ENCODE peak calls at places on chromosomes 7 and 10, in seven cellular contexts. One of them, this sample, is unnamed.

GRCh38 chr7:142319970-142320369 is 62.1 kb upstream of the PRSS58 start:
- DNase-seq in mesenchymal stem cell: no peak
- DNase-seq in GDM1: no peak
- DNase-seq in cardiac muscle cell: no peak
- DNase-seq in EH: no peak
- DNase-seq in AG09309: no peak
- DNase-seq in activated CD4-positive, alpha-beta T cell treated with anti-CD3 and anti-CD28 coated beads, Interleukin-2, amount 10 ng/mL, durations not matched to agents 7 days and 5 days: peak
- DNase-seq in this sample: no peak

GRCh38 chr10:101708073-101708472 is 13.1 kb upstream of the FBXW4 start:
- DNase-seq in mesenchymal stem cell: no peak
- DNase-seq in activated CD4-positive, alpha-beta T cell treated with anti-CD3 and anti-CD28 coated beads, Interleukin-2, amount 10 ng/mL, durations not matched to agents 7 days and 5 days: peak
- DNase-seq in cardiac muscle cell: no peak
- DNase-seq in AG09309: no peak
- DNase-seq in EH: no peak
- DNase-seq in GDM1: no peak
- DNase-seq in this sample: no peak

GRCh38 chr7:81187768-81188167 is 268.9 kb upstream of the SEMA3C start:
- DNase-seq in mesenchymal stem cell: no peak
- DNase-seq in activated CD4-positive, alpha-beta T cell treated with anti-CD3 and anti-CD28 coated beads, Interleukin-2, amount 10 ng/mL, durations not matched to agents 7 days and 5 days: no peak
- DNase-seq in cardiac muscle cell: no peak
- DNase-seq in EH: no peak
- DNase-seq in GDM1: no peak
- DNase-seq in AG09309: no peak
- DNase-seq in this sample: no peak

GRCh38 chr10:34764347-34764991 is 50.6 kb downstream of the PARD3 start:
- DNase-seq in GDM1: no peak
- DNase-seq in EH: no peak
- DNase-seq in mesenchymal stem cell: no peak
- DNase-seq in activated CD4-positive, alpha-beta T cell treated with anti-CD3 and anti-CD28 coated beads, Interleukin-2, amount 10 ng/mL, durations not matched to agents 7 days and 5 days: no peak
- DNase-seq in AG09309: no peak
- DNase-seq in cardiac muscle cell: no peak
- DNase-seq in this sample: no peak

GRCh38 chr7:93231264-93231663 is 902 bp upstream of the VPS50 start:
- DNase-seq in GDM1: no peak
- DNase-seq in activated CD4-positive, alpha-beta T cell treated with anti-CD3 and anti-CD28 coated beads, Interleukin-2, amount 10 ng/mL, durations not matched to agents 7 days and 5 days: no peak
- DNase-seq in EH: no peak
- DNase-seq in mesenchymal stem cell: no peak
- DNase-seq in cardiac muscle cell: no peak
- DNase-seq in AG09309: no peak
- DNase-seq in this sample: peak

GRCh38 chr7:51314041-51314440 is 2.6 kb downstream of the COBL start:
- DNase-seq in cardiac muscle cell: no peak
- DNase-seq in AG09309: no peak
- DNase-seq in GDM1: no peak
- DNase-seq in activated CD4-positive, alpha-beta T cell treated with anti-CD3 and anti-CD28 coated beads, Interleukin-2, amount 10 ng/mL, durations not matched to agents 7 days and 5 days: no peak
- DNase-seq in mesenchymal stem cell: no peak
- DNase-seq in EH: no peak
- DNase-seq in this sample: no peak

GRCh38 chr10:122499491-122499941 is 38.2 kb downstream of the HTRA1 start:
- DNase-seq in AG09309: peak
- DNase-seq in EH: peak
- DNase-seq in GDM1: no peak
- DNase-seq in activated CD4-positive, alpha-beta T cell treated with anti-CD3 and anti-CD28 coated beads, Interleukin-2, amount 10 ng/mL, durations not matched to agents 7 days and 5 days: no peak
- DNase-seq in cardiac muscle cell: no peak
- DNase-seq in mesenchymal stem cell: no peak
- DNase-seq in this sample: no peak

GRCh38 chr10:116771101-116771705 is 28.8 kb upstream of the HSPA12A start:
- DNase-seq in activated CD4-positive, alpha-beta T cell treated with anti-CD3 and anti-CD28 coated beads, Interleukin-2, amount 10 ng/mL, durations not matched to agents 7 days and 5 days: no peak
- DNase-seq in cardiac muscle cell: no peak
- DNase-seq in AG09309: peak
- DNase-seq in GDM1: no peak
- DNase-seq in mesenchymal stem cell: peak
- DNase-seq in EH: peak
- DNase-seq in this sample: no peak

GRCh38 chr7:44087914-44088838 is 5.8 kb upstream of the POLM start:
- DNase-seq in cardiac muscle cell: no peak
- DNase-seq in mesenchymal stem cell: no peak
- DNase-seq in AG09309: peak
- DNase-seq in activated CD4-positive, alpha-beta T cell treated with anti-CD3 and anti-CD28 coated beads, Interleukin-2, amount 10 ng/mL, durations not matched to agents 7 days and 5 days: no peak
- DNase-seq in GDM1: no peak
- DNase-seq in EH: peak
- DNase-seq in this sample: no peak

GRCh38 chr10:102557569-102557968 is 53.8 kb downstream of the SUFU start:
- DNase-seq in GDM1: no peak
- DNase-seq in mesenchymal stem cell: no peak
- DNase-seq in AG09309: no peak
- DNase-seq in EH: no peak
- DNase-seq in cardiac muscle cell: no peak
- DNase-seq in activated CD4-positive, alpha-beta T cell treated with anti-CD3 and anti-CD28 coated beads, Interleukin-2, amount 10 ng/mL, durations not matched to agents 7 days and 5 days: no peak
- DNase-seq in this sample: no peak

GRCh38 chr10:114520453-114520852 is 116.2 kb upstream of the AFAP1L2 start:
- DNase-seq in cardiac muscle cell: no peak
- DNase-seq in EH: peak
- DNase-seq in AG09309: peak
- DNase-seq in mesenchymal stem cell: peak
- DNase-seq in activated CD4-positive, alpha-beta T cell treated with anti-CD3 and anti-CD28 coated beads, Interleukin-2, amount 10 ng/mL, durations not matched to agents 7 days and 5 days: no peak
- DNase-seq in GDM1: no peak
- DNase-seq in this sample: no peak

GRCh38 chr7:99669782-99670181 is 10.0 kb downstream of the CYP3A5 start:
- DNase-seq in GDM1: no peak
- DNase-seq in mesenchymal stem cell: no peak
- DNase-seq in cardiac muscle cell: no peak
- DNase-seq in EH: no peak
- DNase-seq in activated CD4-positive, alpha-beta T cell treated with anti-CD3 and anti-CD28 coated beads, Interleukin-2, amount 10 ng/mL, durations not matched to agents 7 days and 5 days: no peak
- DNase-seq in AG09309: no peak
- DNase-seq in this sample: no peak

GRCh38 chr10:79444243-79445119 is 943 bp downstream of the ZCCHC24 start:
- DNase-seq in mesenchymal stem cell: peak
- DNase-seq in GDM1: peak
- DNase-seq in cardiac muscle cell: peak
- DNase-seq in EH: peak
- DNase-seq in activated CD4-positive, alpha-beta T cell treated with anti-CD3 and anti-CD28 coated beads, Interleukin-2, amount 10 ng/mL, durations not matched to agents 7 days and 5 days: peak
- DNase-seq in AG09309: no peak
- DNase-seq in this sample: peak

GRCh38 chr7:36600869-36601530 is 123.3 kb downstream of the AOAH start:
- DNase-seq in EH: peak
- DNase-seq in activated CD4-positive, alpha-beta T cell treated with anti-CD3 and anti-CD28 coated beads, Interleukin-2, amount 10 ng/mL, durations not matched to agents 7 days and 5 days: no peak
- DNase-seq in GDM1: no peak
- DNase-seq in mesenchymal stem cell: peak
- DNase-seq in AG09309: no peak
- DNase-seq in cardiac muscle cell: no peak
- DNase-seq in this sample: no peak

GRCh38 chr7:131057015-131057518 is 270.6 kb upstream of the MKLN1 start:
- DNase-seq in mesenchymal stem cell: peak
- DNase-seq in cardiac muscle cell: no peak
- DNase-seq in AG09309: peak
- DNase-seq in EH: peak
- DNase-seq in GDM1: no peak
- DNase-seq in activated CD4-positive, alpha-beta T cell treated with anti-CD3 and anti-CD28 coated beads, Interleukin-2, amount 10 ng/mL, durations not matched to agents 7 days and 5 days: peak
- DNase-seq in this sample: peak

GRCh38 chr10:24483701-24484100 is 240.0 kb downstream of the ARHGAP21 start:
- DNase-seq in activated CD4-positive, alpha-beta T cell treated with anti-CD3 and anti-CD28 coated beads, Interleukin-2, amount 10 ng/mL, durations not matched to agents 7 days and 5 days: peak
- DNase-seq in AG09309: no peak
- DNase-seq in GDM1: no peak
- DNase-seq in EH: peak
- DNase-seq in cardiac muscle cell: no peak
- DNase-seq in mesenchymal stem cell: peak
- DNase-seq in this sample: no peak

GRCh38 chr7:113504142-113504541 is 385.8 kb upstream of the SMIM30 start:
- DNase-seq in activated CD4-positive, alpha-beta T cell treated with anti-CD3 and anti-CD28 coated beads, Interleukin-2, amount 10 ng/mL, durations not matched to agents 7 days and 5 days: no peak
- DNase-seq in AG09309: no peak
- DNase-seq in cardiac muscle cell: peak
- DNase-seq in GDM1: no peak
- DNase-seq in EH: no peak
- DNase-seq in mesenchymal stem cell: no peak
- DNase-seq in this sample: no peak

GRCh38 chr10:75508239-75508813 is 76.9 kb downstream of the LRMDA start:
- DNase-seq in AG09309: peak
- DNase-seq in cardiac muscle cell: peak
- DNase-seq in mesenchymal stem cell: peak
- DNase-seq in GDM1: no peak
- DNase-seq in activated CD4-positive, alpha-beta T cell treated with anti-CD3 and anti-CD28 coated beads, Interleukin-2, amount 10 ng/mL, durations not matched to agents 7 days and 5 days: no peak
- DNase-seq in EH: peak
- DNase-seq in this sample: no peak

GRCh38 chr10:71696635-71697326 is 22.8 kb downstream of the C10orf105 start:
- DNase-seq in mesenchymal stem cell: peak
- DNase-seq in cardiac muscle cell: peak
- DNase-seq in GDM1: peak
- DNase-seq in activated CD4-positive, alpha-beta T cell treated with anti-CD3 and anti-CD28 coated beads, Interleukin-2, amount 10 ng/mL, durations not matched to agents 7 days and 5 days: peak
- DNase-seq in AG09309: no peak
- DNase-seq in EH: peak
- DNase-seq in this sample: no peak

GRCh38 chr10:33229944-33230267 is 104.6 kb downstream of the NRP1 start:
- DNase-seq in EH: no peak
- DNase-seq in cardiac muscle cell: peak
- DNase-seq in activated CD4-positive, alpha-beta T cell treated with anti-CD3 and anti-CD28 coated beads, Interleukin-2, amount 10 ng/mL, durations not matched to agents 7 days and 5 days: no peak
- DNase-seq in mesenchymal stem cell: no peak
- DNase-seq in AG09309: no peak
- DNase-seq in GDM1: no peak
- DNase-seq in this sample: no peak

GRCh38 chr10:117537904-117538524 is 4.5 kb upstream of the EMX2 start:
- DNase-seq in EH: no peak
- DNase-seq in mesenchymal stem cell: no peak
- DNase-seq in activated CD4-positive, alpha-beta T cell treated with anti-CD3 and anti-CD28 coated beads, Interleukin-2, amount 10 ng/mL, durations not matched to agents 7 days and 5 days: no peak
- DNase-seq in AG09309: no peak
- DNase-seq in cardiac muscle cell: no peak
- DNase-seq in GDM1: no peak
- DNase-seq in this sample: no peak

GRCh38 chr10:12710594-12711343 is 290.7 kb downstream of the CCDC3 start:
- DNase-seq in mesenchymal stem cell: peak
- DNase-seq in cardiac muscle cell: peak
- DNase-seq in EH: peak
- DNase-seq in GDM1: peak
- DNase-seq in AG09309: no peak
- DNase-seq in activated CD4-positive, alpha-beta T cell treated with anti-CD3 and anti-CD28 coated beads, Interleukin-2, amount 10 ng/mL, durations not matched to agents 7 days and 5 days: peak
- DNase-seq in this sample: peak